ENCODE peak calls at places on chromosome 13, in eight cellular contexts. F is NCI-H460; D is stimulated activated CD4-positive, alpha-beta T cell treated with anti-CD3 and anti-CD28 coated beads, Interleukin-1b, Interleukin-23, amount 100 ng/mL, for 48 hours; R is GOT3; G is activated CD4-positive, alpha-beta T cell treated with anti-CD3 and anti-CD28 coated beads for 48 hours; H is effector memory CD8-positive, alpha-beta T cell; E is AG08396; P is dorsolateral prefrontal cortex. X is an unnamed sample.

GRCh38 chr13:86788624-86789023 is 882.5 kb upstream of the SLITRK5 start:
- DNase-seq in D (no peak), F (no peak), R (no peak), H (no peak), E (no peak), G (no peak), P (no peak), X (no peak)

GRCh38 chr13:66693656-66694055 is 536.5 kb downstream of the PCDH9 start:
- DNase-seq in E (no peak), F (no peak), G (no peak), D (no peak), R (no peak), P (no peak), H (no peak), X (no peak)

GRCh38 chr13:85163063-85163462 is 636.2 kb downstream of the SLITRK6 start:
- DNase-seq in G (no peak), F (no peak), H (no peak), D (no peak), P (no peak), E (no peak), R (no peak), X (no peak)

GRCh38 chr13:37648604-37649003 is 50.0 kb upstream of the POSTN start:
- DNase-seq in H (no peak), D (no peak), F (no peak), P (no peak), G (no peak), R (no peak), E (no peak), X (peak)

GRCh38 chr13:20588529-20589110 is 21.7 kb downstream of the IFT88 start:
- DNase-seq in P (no peak), F (no peak), E (no peak), R (no peak), D (no peak), H (no peak), G (no peak), X (no peak)

GRCh38 chr13:74825949-74826246 is 656.1 kb downstream of the TBC1D4 start:
- DNase-seq in H (no peak), F (no peak), P (no peak), D (no peak), G (no peak), E (no peak), R (no peak), X (no peak)

GRCh38 chr13:106471957-106472543 is 63.4 kb downstream of the EFNB2 start:
- DNase-seq in E (peak), P (no peak), R (no peak), F (peak), D (no peak), H (no peak), G (no peak), X (peak)

GRCh38 chr13:73772449-73773186 is 361.6 kb downstream of the KLF12 start:
- DNase-seq in D (no peak), P (no peak), R (no peak), F (no peak), G (no peak), H (no peak), E (no peak), X (no peak)

GRCh38 chr13:50711449-50711848 is 132.0 kb downstream of the DLEU7 start:
- DNase-seq in F (no peak), R (no peak), G (no peak), H (no peak), D (no peak), P (no peak), E (no peak), X (no peak)

GRCh38 chr13:48866204-48866603 is 109.5 kb upstream of the FNDC3A start:
- DNase-seq in G (no peak), H (no peak), F (no peak), D (no peak), P (no peak), E (no peak), R (no peak), X (no peak)

X was measured in skeletal muscle cell.